ENCODE peak calls at places on chromosomes 4 and X, in five cellular contexts. One of them, this sample, is unnamed.

GRCh38 chr4:138910914-138911336 is 104.7 kb upstream of the NOCT start:
- DNase-seq in NCI-H510A: peak; percentile 84
- DNase-seq in HCEC 1CT: peak; percentile 3
- DNase-seq in uterus: peak; percentile 63
- DNase-seq in lower lobe of right lung: peak; percentile 76
- DNase-seq in this sample: peak; percentile 77

GRCh38 chr4:74451214-74451661 is 6.3 kb downstream of the AREG start:
- DNase-seq in lower lobe of right lung: no peak
- DNase-seq in uterus: no peak
- DNase-seq in HCEC 1CT: peak; percentile 71
- DNase-seq in NCI-H510A: no peak
- DNase-seq in this sample: peak; percentile 76

GRCh38 chrX:123859409-123859827 is 435 bp upstream of the XIAP start:
- DNase-seq in lower lobe of right lung: no peak
- DNase-seq in HCEC 1CT: no peak
- DNase-seq in uterus: no peak
- DNase-seq in NCI-H510A: no peak
- DNase-seq in this sample: peak; percentile 50

GRCh38 chrX:39309018-39309620 is 507.9 kb downstream of the MID1IP1 start:
- DNase-seq in lower lobe of right lung: no peak
- DNase-seq in NCI-H510A: peak; percentile 44
- DNase-seq in HCEC 1CT: no peak
- DNase-seq in uterus: peak; percentile 51
- DNase-seq in this sample: peak; percentile 29

GRCh38 chrX:15956684-15957083 is 102.1 kb upstream of the AP1S2 start:
- DNase-seq in NCI-H510A: no peak
- DNase-seq in lower lobe of right lung: no peak
- DNase-seq in uterus: no peak
- DNase-seq in HCEC 1CT: no peak
- DNase-seq in this sample: peak; percentile 81

GRCh38 chr4:48930654-48931053 is 24.1 kb upstream of the OCIAD2 start:
- DNase-seq in NCI-H510A: no peak
- DNase-seq in HCEC 1CT: no peak
- DNase-seq in uterus: no peak
- DNase-seq in lower lobe of right lung: no peak
- DNase-seq in this sample: no peak

GRCh38 chrX:7054219-7055206 is 93.0 kb upstream of the STS start:
- DNase-seq in NCI-H510A: peak; percentile 12
- DNase-seq in uterus: no peak
- DNase-seq in HCEC 1CT: no peak
- DNase-seq in lower lobe of right lung: no peak
- DNase-seq in this sample: no peak

GRCh38 chrX:96776966-96777365 is 92.3 kb downstream of the DIAPH2 start:
- DNase-seq in lower lobe of right lung: no peak
- DNase-seq in NCI-H510A: no peak
- DNase-seq in uterus: no peak
- DNase-seq in HCEC 1CT: peak; percentile 45
- DNase-seq in this sample: no peak

GRCh38 chr4:144355809-144356757 is 215.6 kb upstream of the GYPA start:
- DNase-seq in NCI-H510A: no peak
- DNase-seq in uterus: no peak
- DNase-seq in lower lobe of right lung: no peak
- DNase-seq in HCEC 1CT: peak; percentile 51
- DNase-seq in this sample: peak; percentile 93

GRCh38 chr4:140790171-140790570 is 34.0 kb upstream of the TBC1D9 start:
- DNase-seq in NCI-H510A: no peak
- DNase-seq in lower lobe of right lung: no peak
- DNase-seq in uterus: no peak
- DNase-seq in HCEC 1CT: no peak
- DNase-seq in this sample: no peak

GRCh38 chr4:104146048-104146447 is 348.6 kb downstream of the CXXC4 start:
- DNase-seq in uterus: no peak
- DNase-seq in NCI-H510A: no peak
- DNase-seq in HCEC 1CT: no peak
- DNase-seq in lower lobe of right lung: no peak
- DNase-seq in this sample: no peak

This sample was measured in A172.